ENCODE peak calls at places on chromosome 7, in four cellular contexts. M is Right ventricle myocardium superior, O is thyroid gland, C is osteocyte. G is an unnamed sample.
A peak's percentile ranks its signal among the peaks of the same experiment; 100 is the strongest.

GRCh38 chr7:110595694-110596093 is 495.2 kb upstream of the LRRN3 start:
- DNase-seq in M (no peak), O (no peak), C (no peak), G (no peak)

GRCh38 chr7:112937651-112938390 is 147.6 kb upstream of the TMEM168 start:
- DNase-seq in M (no peak), O (no peak), C (no peak), G (no peak)

GRCh38 chr7:29865526-29865925 is 59.2 kb downstream of the WIPF3 start:
- DNase-seq in M (peak; percentile 40), O (no peak), C (no peak), G (no peak)

GRCh38 chr7:22193361-22194016 is 163.5 kb downstream of the RAPGEF5 start:
- DNase-seq in M (peak; percentile 50), O (peak; percentile 54), C (no peak), G (no peak)

GRCh38 chr7:636396-636795 is 90.1 kb upstream of the DNAAF5 start:
- DNase-seq in M (no peak), O (no peak), C (no peak), G (no peak)

GRCh38 chr7:137579913-137580640 is 236.5 kb upstream of the PTN start:
- DNase-seq in M (no peak), O (no peak), C (no peak), G (no peak)

GRCh38 chr7:127844707-127845331 is 186.4 kb downstream of the LRRC4 start:
- DNase-seq in M (peak; percentile 59), O (peak; percentile 62), C (no peak), G (no peak)

GRCh38 chr7:54678763-54679396 is 80.1 kb downstream of the SEC61G start:
- DNase-seq in M (no peak), O (no peak), C (peak; percentile 6), G (no peak)

GRCh38 chr7:30188806-30189205 is 54.0 kb downstream of the MTURN start:
- DNase-seq in M (no peak), O (no peak), C (no peak), G (no peak)

G was measured in esophagus muscularis mucosa.